ENCODE peak calls at places on chromosome 18, in five cellular contexts. One of them, this sample, is unnamed.

GRCh38 chr18:74451148-74451547 is 6.0 kb downstream of the DIPK1C start:
- DNase-seq in fibroblast of lung: no peak
- DNase-seq in tibial nerve: no peak
- DNase-seq in body of pancreas: no peak
- DNase-seq in cardiac fibroblast: no peak
- DNase-seq in this sample: no peak

GRCh38 chr18:9095297-9096012 is 7.0 kb upstream of the NDUFV2 start:
- DNase-seq in fibroblast of lung: peak; percentile 59
- DNase-seq in tibial nerve: no peak
- DNase-seq in body of pancreas: no peak
- DNase-seq in cardiac fibroblast: peak; percentile 66
- DNase-seq in this sample: no peak

GRCh38 chr18:12041561-12041960 is 52.1 kb upstream of the ANKRD62 start:
- DNase-seq in fibroblast of lung: peak; percentile 91
- DNase-seq in tibial nerve: no peak
- DNase-seq in body of pancreas: no peak
- DNase-seq in cardiac fibroblast: peak; percentile 91
- DNase-seq in this sample: no peak

GRCh38 chr18:63141777-63142176 is 177.8 kb downstream of the BCL2 start:
- DNase-seq in fibroblast of lung: no peak
- DNase-seq in tibial nerve: no peak
- DNase-seq in body of pancreas: no peak
- DNase-seq in cardiac fibroblast: no peak
- DNase-seq in this sample: no peak

GRCh38 chr18:67766930-67767329 is 250.4 kb upstream of the DSEL start:
- DNase-seq in fibroblast of lung: peak; percentile 92
- DNase-seq in tibial nerve: no peak
- DNase-seq in body of pancreas: no peak
- DNase-seq in cardiac fibroblast: peak; percentile 99
- DNase-seq in this sample: no peak

GRCh38 chr18:24157855-24158254 is 19.0 kb downstream of the CABYR start:
- DNase-seq in fibroblast of lung: no peak
- DNase-seq in tibial nerve: no peak
- DNase-seq in body of pancreas: no peak
- DNase-seq in cardiac fibroblast: no peak
- DNase-seq in this sample: no peak

GRCh38 chr18:43422483-43422882 is 145.2 kb upstream of the SYT4 start:
- DNase-seq in fibroblast of lung: peak; percentile 10
- DNase-seq in tibial nerve: no peak
- DNase-seq in body of pancreas: peak; percentile 7
- DNase-seq in cardiac fibroblast: peak; percentile 5
- DNase-seq in this sample: peak; percentile 95

GRCh38 chr18:38961880-38962279 is 1396.3 kb upstream of the CELF4 start:
- DNase-seq in fibroblast of lung: no peak
- DNase-seq in tibial nerve: no peak
- DNase-seq in body of pancreas: no peak
- DNase-seq in cardiac fibroblast: no peak
- DNase-seq in this sample: no peak

GRCh38 chr18:6661692-6662415 is 67.7 kb upstream of the ARHGAP28 start:
- DNase-seq in fibroblast of lung: no peak
- DNase-seq in tibial nerve: no peak
- DNase-seq in body of pancreas: no peak
- DNase-seq in cardiac fibroblast: no peak
- DNase-seq in this sample: no peak

GRCh38 chr18:9478545-9478944 is 3.2 kb downstream of the RALBP1 start:
- DNase-seq in fibroblast of lung: no peak
- DNase-seq in tibial nerve: no peak
- DNase-seq in body of pancreas: no peak
- DNase-seq in cardiac fibroblast: no peak
- DNase-seq in this sample: no peak

GRCh38 chr18:35027206-35027605 is 14.0 kb upstream of the MAPRE2 start:
- DNase-seq in fibroblast of lung: no peak
- DNase-seq in tibial nerve: no peak
- DNase-seq in body of pancreas: no peak
- DNase-seq in cardiac fibroblast: no peak
- DNase-seq in this sample: no peak
- H3K4me3 ChIP-seq in fibroblast of lung: no peak overlapping the region
- H3K4me3 ChIP-seq in tibial nerve: no peak overlapping the region
- H3K4me3 ChIP-seq in body of pancreas: no peak overlapping the region
- H3K4me3 ChIP-seq in cardiac fibroblast: no peak overlapping the region
- H3K4me3 ChIP-seq in this sample: no peak overlapping the region

GRCh38 chr18:13583567-13584245 is 142.7 kb downstream of the FAM210A start:
- DNase-seq in fibroblast of lung: no peak
- DNase-seq in tibial nerve: no peak
- DNase-seq in body of pancreas: no peak
- DNase-seq in cardiac fibroblast: no peak
- DNase-seq in this sample: no peak

GRCh38 chr18:13585379-13586153 is 140.8 kb downstream of the FAM210A start:
- DNase-seq in fibroblast of lung: no peak
- DNase-seq in tibial nerve: no peak
- DNase-seq in body of pancreas: no peak
- DNase-seq in cardiac fibroblast: no peak
- DNase-seq in this sample: no peak

GRCh38 chr18:13582283-13582682 is 144.1 kb downstream of the FAM210A start:
- DNase-seq in fibroblast of lung: no peak
- DNase-seq in tibial nerve: no peak
- DNase-seq in body of pancreas: no peak
- DNase-seq in cardiac fibroblast: no peak
- DNase-seq in this sample: no peak

GRCh38 chr18:13587001-13587400 is 139.4 kb downstream of the FAM210A start:
- DNase-seq in fibroblast of lung: no peak
- DNase-seq in tibial nerve: no peak
- DNase-seq in body of pancreas: no peak
- DNase-seq in cardiac fibroblast: no peak
- DNase-seq in this sample: peak; percentile 18

DNA sequence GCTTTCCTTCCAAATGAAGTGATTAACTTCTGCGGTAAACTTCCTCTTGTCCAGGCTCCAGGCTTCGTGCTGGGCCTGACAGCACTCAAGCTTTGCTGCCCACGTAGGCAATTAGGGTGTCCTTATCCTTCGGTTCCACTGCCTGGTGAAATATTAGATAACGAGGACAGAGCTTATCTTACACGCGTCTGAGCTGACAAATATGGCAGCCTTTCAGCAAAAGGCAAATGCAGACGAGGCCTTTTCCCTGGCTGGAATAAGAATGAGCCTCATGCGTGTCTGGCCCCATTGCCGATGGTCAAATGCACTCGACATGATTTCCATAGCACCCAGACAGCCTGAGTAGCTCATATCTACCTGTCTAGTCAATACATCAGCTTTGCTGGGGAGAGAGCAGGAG is 141.5 kb downstream of the FAM210A start:
- DNase-seq in fibroblast of lung: no peak
- DNase-seq in tibial nerve: no peak
- DNase-seq in body of pancreas: no peak
- DNase-seq in cardiac fibroblast: no peak
- DNase-seq in this sample: no peak
- H3K4me3 ChIP-seq in fibroblast of lung: no peak overlapping the region
- H3K4me3 ChIP-seq in tibial nerve: no peak overlapping the region
- H3K4me3 ChIP-seq in body of pancreas: no peak overlapping the region
- H3K4me3 ChIP-seq in cardiac fibroblast: no peak overlapping the region
- H3K4me3 ChIP-seq in this sample: no peak overlapping the region

DNA sequence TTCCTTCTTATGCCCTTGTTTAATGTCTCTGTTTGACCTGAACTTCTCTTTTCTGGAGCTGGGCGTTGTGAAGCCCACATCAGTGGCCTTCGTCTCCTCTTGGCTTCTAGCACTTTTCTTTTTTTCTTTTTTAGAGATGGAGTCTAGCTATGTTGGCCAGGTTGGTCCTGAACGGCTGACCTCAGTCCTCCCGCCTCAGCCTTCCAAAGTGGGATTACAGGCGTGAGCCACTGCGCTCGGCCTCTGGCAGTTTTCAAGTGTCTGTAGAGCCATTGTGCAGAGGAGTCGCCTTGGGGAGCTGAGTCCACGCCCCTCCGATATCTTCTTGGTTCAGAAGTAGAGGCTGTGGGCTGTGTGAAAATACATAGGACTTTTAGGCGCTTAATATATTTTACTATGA is 36.5 kb downstream of the ZNF532 start:
- DNase-seq in fibroblast of lung: no peak
- DNase-seq in tibial nerve: no peak
- DNase-seq in body of pancreas: no peak
- DNase-seq in cardiac fibroblast: no peak
- DNase-seq in this sample: no peak
- H3K4me3 ChIP-seq in fibroblast of lung: no peak overlapping the region
- H3K4me3 ChIP-seq in tibial nerve: no peak overlapping the region
- H3K4me3 ChIP-seq in body of pancreas: no peak overlapping the region
- H3K4me3 ChIP-seq in cardiac fibroblast: no peak overlapping the region
- H3K4me3 ChIP-seq in this sample: no peak overlapping the region

GRCh38 chr18:58225101-58225500 is 181.1 kb downstream of the NEDD4L start:
- DNase-seq in fibroblast of lung: no peak
- DNase-seq in tibial nerve: no peak
- DNase-seq in body of pancreas: no peak
- DNase-seq in cardiac fibroblast: peak; percentile 47
- DNase-seq in this sample: no peak

GRCh38 chr18:58221060-58221725 is 177.2 kb downstream of the NEDD4L start:
- DNase-seq in fibroblast of lung: peak; percentile 32
- DNase-seq in tibial nerve: no peak
- DNase-seq in body of pancreas: peak; percentile 80
- DNase-seq in cardiac fibroblast: peak; percentile 72
- DNase-seq in this sample: no peak

GRCh38 chr18:58223717-58224424 is 179.8 kb downstream of the NEDD4L start:
- DNase-seq in fibroblast of lung: peak; percentile 88
- DNase-seq in tibial nerve: no peak
- DNase-seq in body of pancreas: peak; percentile 87
- DNase-seq in cardiac fibroblast: peak; percentile 94
- DNase-seq in this sample: peak; percentile 88

GRCh38 chr18:58224425-58224750 is 180.4 kb downstream of the NEDD4L start:
- DNase-seq in fibroblast of lung: no peak
- DNase-seq in tibial nerve: no peak
- DNase-seq in body of pancreas: no peak
- DNase-seq in cardiac fibroblast: no peak
- DNase-seq in this sample: no peak

DNA sequence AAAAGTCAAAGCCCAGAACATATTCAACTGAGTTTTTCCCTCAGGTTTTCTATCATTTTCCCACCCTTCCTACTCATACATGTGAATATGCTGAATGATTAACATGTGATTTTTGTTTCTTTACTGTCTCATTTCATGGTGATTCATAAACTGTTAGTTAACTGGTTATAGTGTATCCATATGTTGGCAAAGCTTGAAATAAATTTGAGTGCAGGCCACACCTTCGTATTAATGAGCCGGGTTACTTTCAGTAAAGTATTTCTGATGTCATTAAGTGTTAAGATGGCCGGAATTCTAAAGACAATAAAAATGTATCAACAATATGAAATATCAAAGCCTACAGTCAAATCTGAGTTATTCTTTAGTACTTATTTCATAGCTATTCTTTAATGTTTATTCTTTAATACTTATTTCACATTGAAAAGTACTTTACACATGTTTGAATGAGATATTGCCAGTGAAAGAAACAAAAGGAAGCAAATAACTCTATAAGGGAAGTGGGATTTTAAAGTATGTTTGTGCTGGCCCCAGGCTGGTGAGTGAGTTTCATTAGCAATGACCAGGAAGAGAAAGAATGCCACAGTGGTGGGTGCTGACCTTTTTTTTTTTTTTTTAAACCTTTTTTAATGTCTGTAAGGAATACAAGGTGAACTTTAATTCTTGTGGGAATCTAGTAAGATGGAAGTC is 178.6 kb downstream of the NEDD4L start:
- DNase-seq in fibroblast of lung: no peak
- DNase-seq in tibial nerve: no peak
- DNase-seq in body of pancreas: no peak
- DNase-seq in cardiac fibroblast: peak; percentile 43
- DNase-seq in this sample: no peak
- H3K4me3 ChIP-seq in fibroblast of lung: no peak overlapping the region
- H3K4me3 ChIP-seq in tibial nerve: no peak overlapping the region
- H3K4me3 ChIP-seq in body of pancreas: no peak overlapping the region
- H3K4me3 ChIP-seq in cardiac fibroblast: no peak overlapping the region
- H3K4me3 ChIP-seq in this sample: peak overlapping the region; percentile 56